ENCODE peak calls at places on chromosomes 6 and 20, in six cellular contexts. A is MM.1S; S is naive thymus-derived CD4-positive, alpha-beta T cell; U is bronchial epithelial cell; B is Peyer's patch; C is kidney epithelial cell. T is an unnamed sample.

GRCh38 chr20:64209148-64209547 is 44.9 kb downstream of the MYT1 start:
- DNase-seq in A (no peak), S (no peak), U (no peak), B (no peak), C (no peak), T (no peak)

GRCh38 chr20:58570181-58570859 is 55.1 kb upstream of the APCDD1L start:
- DNase-seq in A (no peak), S (no peak), U (no peak), B (no peak), C (no peak), T (no peak)

GRCh38 chr20:34475979-34476736 is 40.1 kb upstream of the DYNLRB1 start:
- DNase-seq in A (peak; percentile 70), S (no peak), U (no peak), B (peak; percentile 68), C (no peak), T (peak; percentile 69)

GRCh38 chr20:37502654-37503053 is 18.4 kb upstream of the NNAT start:
- DNase-seq in A (no peak), S (no peak), U (no peak), B (no peak), C (no peak), T (no peak)

GRCh38 chr20:38790210-38791053 is 15.1 kb upstream of the PPP1R16B start:
- DNase-seq in A (no peak), S (no peak), U (peak; percentile 68), B (no peak), C (no peak), T (no peak)

GRCh38 chr6:18496462-18496861 is 109.3 kb downstream of the RNF144B start:
- DNase-seq in A (no peak), S (no peak), U (no peak), B (no peak), C (no peak), T (no peak)

GRCh38 chr6:39189915-39190544 is 39.2 kb downstream of the KCNK5 start:
- DNase-seq in A (no peak), S (no peak), U (peak; percentile 26), B (peak; percentile 68), C (no peak), T (no peak)

GRCh38 chr6:27332692-27333641 is 20.9 kb upstream of the POM121L2 start:
- DNase-seq in A (no peak), S (peak; percentile 67), U (peak; percentile 71), B (no peak), C (peak; percentile 4), T (peak; percentile 46)

GRCh38 chr6:149834513-149835481 is 29.4 kb downstream of the LRP11 start:
- DNase-seq in A (peak; percentile 37), S (peak; percentile 50), U (peak; percentile 91), B (peak; percentile 87), C (no peak), T (no peak)

GRCh38 chr20:62605996-62606395 is 36.3 kb upstream of the SLCO4A1 start:
- DNase-seq in A (no peak), S (no peak), U (no peak), B (peak; percentile 53), C (no peak), T (no peak)

GRCh38 chr20:57391439-57392129 is 388 bp downstream of the RBM38 start:
- DNase-seq in A (peak; percentile 46), S (no peak), U (no peak), B (no peak), C (no peak), T (no peak)

GRCh38 chr20:57393321-57394086 is 2.3 kb downstream of the RBM38 start:
- DNase-seq in A (peak; percentile 68), S (no peak), U (no peak), B (no peak), C (no peak), T (no peak)

GRCh38 chr20:57392130-57392445 is 892 bp downstream of the RBM38 start:
- DNase-seq in A (no peak), S (no peak), U (no peak), B (no peak), C (no peak), T (no peak)

GRCh38 chr20:57394087-57395082 is 3.2 kb downstream of the RBM38 start:
- DNase-seq in A (peak; percentile 6), S (no peak), U (no peak), B (peak; percentile 42), C (no peak), T (no peak)

GRCh38 chr20:57392512-57393271 is 1.5 kb downstream of the RBM38 start:
- DNase-seq in A (peak; percentile 90), S (peak; percentile 92), U (no peak), B (peak; percentile 95), C (no peak), T (peak; percentile 77)
- H3K36me3 ChIP-seq in A (peaks cover 14% of the 10 kb centered on the region), S (peaks cover 28% of the 10 kb centered on the region), U (peaks cover 6% of the 10 kb centered on the region), B (no peaks in the 10 kb centered on the region), C (no peaks in the 10 kb centered on the region), T (peaks cover 41% of the 10 kb centered on the region)

GRCh38 chr6:44228031-44228430 is 4.6 kb downstream of the SLC29A1 start:
- DNase-seq in A (no peak), S (no peak), U (no peak), B (no peak), C (no peak), T (no peak)
- H3K4me3 ChIP-seq in A (no peak overlapping the region), S (no peak overlapping the region), U (no peak overlapping the region), B (no peak overlapping the region), C (no peak overlapping the region), T (no peak overlapping the region)

GRCh38 chr6:28720357-28721231 is 194.9 kb downstream of the GPX5 start:
- DNase-seq in A (no peak), S (no peak), U (no peak), B (no peak), C (no peak), T (no peak)
- H3K36me3 ChIP-seq in A (no peaks in the 10 kb centered on the region), S (no peaks in the 10 kb centered on the region), U (no peaks in the 10 kb centered on the region), B (no peaks in the 10 kb centered on the region), C (no peaks in the 10 kb centered on the region), T (no peaks in the 10 kb centered on the region)

GRCh38 chr20:40431112-40431511 is 257.9 kb downstream of the MAFB start:
- DNase-seq in A (no peak), S (no peak), U (peak; percentile 48), B (no peak), C (no peak), T (no peak)

GRCh38 chr20:40431611-40432010 is 257.4 kb downstream of the MAFB start:
- DNase-seq in A (no peak), S (no peak), U (peak; percentile 69), B (no peak), C (no peak), T (no peak)

GRCh38 chr20:40435146-40435545 is 253.9 kb downstream of the MAFB start:
- DNase-seq in A (no peak), S (no peak), U (no peak), B (no peak), C (no peak), T (no peak)

GRCh38 chr20:40434122-40434521 is 254.9 kb downstream of the MAFB start:
- DNase-seq in A (no peak), S (no peak), U (no peak), B (no peak), C (no peak), T (no peak)

DNA sequence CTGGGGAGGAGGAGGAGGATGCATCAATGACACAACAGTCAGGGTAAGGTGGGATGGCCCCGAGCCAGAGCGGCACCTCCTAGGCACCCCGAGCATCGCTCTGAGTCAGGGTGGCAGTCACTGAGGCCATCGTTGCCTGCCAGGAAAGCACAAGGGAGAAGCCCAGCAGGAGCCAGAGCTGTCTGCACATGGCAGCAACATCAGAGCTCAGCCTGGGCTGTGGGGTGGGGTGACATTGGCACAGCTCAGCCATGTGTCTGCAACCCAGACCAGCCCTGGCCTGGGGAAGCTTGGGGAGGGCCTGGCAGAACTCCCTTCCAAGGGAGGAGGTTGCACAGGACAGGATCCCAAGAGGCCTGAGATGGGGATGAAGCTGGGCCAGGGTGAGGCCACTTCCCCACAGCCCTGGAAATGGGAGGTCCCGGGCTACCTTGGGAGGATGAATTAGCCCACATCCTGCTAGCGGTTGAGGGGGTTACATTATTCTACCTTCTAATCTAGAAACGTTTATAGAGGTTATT is 255.6 kb downstream of the MAFB start:
- DNase-seq in A (no peak), S (no peak), U (no peak), B (no peak), C (no peak), T (no peak)
- H3K4me3 ChIP-seq in A (no peak overlapping the region), S (no peak overlapping the region), U (no peak overlapping the region), B (no peak overlapping the region), C (no peak overlapping the region), T (no peak overlapping the region)

GRCh38 chr20:57223648-57224489 is 42.6 kb downstream of the BMP7 start:
- DNase-seq in A (no peak), S (no peak), U (no peak), B (peak; percentile 55), C (no peak), T (no peak)

GRCh38 chr20:57225830-57226229 is 40.6 kb downstream of the BMP7 start:
- DNase-seq in A (no peak), S (no peak), U (no peak), B (no peak), C (no peak), T (no peak)

GRCh38 chr20:57222631-57222950 is 43.9 kb downstream of the BMP7 start:
- DNase-seq in A (no peak), S (no peak), U (no peak), B (no peak), C (no peak), T (no peak)

GRCh38 chr20:57224641-57225138 is 41.8 kb downstream of the BMP7 start:
- DNase-seq in A (no peak), S (no peak), U (no peak), B (no peak), C (no peak), T (no peak)

GRCh38 chr20:57225197-57225733 is 41.2 kb downstream of the BMP7 start:
- DNase-seq in A (no peak), S (no peak), U (no peak), B (no peak), C (no peak), T (no peak)
- H3K36me3 ChIP-seq in A (no peaks in the 10 kb centered on the region), S (no peaks in the 10 kb centered on the region), U (no peaks in the 10 kb centered on the region), B (no peaks in the 10 kb centered on the region), C (no peaks in the 10 kb centered on the region), T (no peaks in the 10 kb centered on the region)

DNA sequence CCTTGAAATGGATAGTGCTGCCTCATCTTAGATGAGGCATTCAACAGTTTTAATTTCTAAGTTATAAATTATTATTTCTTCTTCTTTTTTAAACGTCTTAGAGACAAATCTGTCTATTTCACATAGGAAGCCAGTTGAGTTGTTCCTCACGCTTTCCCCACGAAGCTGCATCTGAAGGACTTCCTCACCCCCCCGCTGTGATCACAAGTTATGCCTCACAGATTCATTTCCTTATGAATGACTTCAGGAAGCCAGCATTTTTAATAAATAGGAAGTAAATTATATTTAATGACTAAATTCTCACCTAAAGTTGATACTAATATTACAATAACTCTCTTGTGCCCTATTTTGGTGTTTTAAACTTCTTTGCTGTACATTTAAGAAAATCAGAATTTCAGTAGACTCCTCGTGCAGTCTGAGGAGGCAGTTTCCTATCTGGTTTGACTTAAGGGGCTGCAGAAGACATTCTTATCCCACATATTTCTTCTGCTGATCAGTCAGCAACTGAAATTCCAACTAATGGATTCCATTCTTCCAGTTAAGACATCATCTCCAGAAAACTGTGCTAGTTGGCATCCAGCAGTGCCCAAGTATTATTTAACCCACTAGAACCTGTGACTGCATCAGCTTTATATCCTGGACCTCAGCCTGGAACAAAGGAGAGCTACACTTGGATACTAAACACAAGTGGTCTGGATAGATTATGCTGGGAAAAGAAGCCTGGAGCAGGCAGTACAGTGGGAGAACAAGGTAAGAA is 182.7 kb upstream of the CCN2 start:
- DNase-seq in A (no peak), S (no peak), U (no peak), B (peak; percentile 61), C (no peak), T (no peak)
- H3K4me3 ChIP-seq in A (no peak overlapping the region), S (no peak overlapping the region), U (no peak overlapping the region), B (no peak overlapping the region), C (no peak overlapping the region), T (no peak overlapping the region)